ENCODE peak calls at places on chromosomes 5 and 9, in nine cellular contexts. Q is activated CD4-positive, alpha-beta T cell treated with anti-CD3 and anti-CD28 coated beads for 24 hours; K is SW480; U is lower lobe of right lung; L is amniotic epithelial cell; A is sciatic nerve; N is WERI-Rb-1; O is AG09319; D is uterus. I is an unnamed sample.

GRCh38 chr5:149280802-149281201 is 9.1 kb downstream of the AFAP1L1 start:
- DNase-seq in Q (no peak), K (no peak), U (no peak), L (no peak), A (no peak), N (no peak), O (no peak), D (no peak), I (no peak)

GRCh38 chr5:135053278-135053677 is 19.2 kb upstream of the PITX1 start:
- DNase-seq in Q (no peak), K (no peak), U (peak), L (no peak), A (no peak), N (no peak), O (no peak), D (no peak), I (peak)

GRCh38 chr9:33202552-33203300 is 35.6 kb upstream of the B4GALT1 start:
- DNase-seq in Q (no peak), K (no peak), U (no peak), L (peak), A (peak), N (no peak), O (no peak), D (peak), I (peak)

GRCh38 chr9:111961011-111961410 is 64.4 kb downstream of the UGCG start:
- DNase-seq in Q (no peak), K (no peak), U (no peak), L (no peak), A (peak), N (no peak), O (no peak), D (no peak), I (no peak)

GRCh38 chr9:12781334-12781733 is 6.5 kb downstream of the LURAP1L start:
- DNase-seq in Q (no peak), K (no peak), U (no peak), L (no peak), A (no peak), N (no peak), O (no peak), D (no peak), I (no peak)

GRCh38 chr5:96022971-96023370 is 61.3 kb upstream of the ELL2 start:
- DNase-seq in Q (no peak), K (no peak), U (no peak), L (no peak), A (no peak), N (no peak), O (no peak), D (no peak), I (no peak)

GRCh38 chr5:76690027-76690679 is 25.8 kb upstream of the F2R start:
- DNase-seq in Q (no peak), K (no peak), U (no peak), L (no peak), A (no peak), N (no peak), O (no peak), D (no peak), I (no peak)

GRCh38 chr9:113480612-113481011 is 17.1 kb downstream of the RGS3 start:
- DNase-seq in Q (no peak), K (no peak), U (no peak), L (no peak), A (peak), N (no peak), O (no peak), D (no peak), I (no peak)

GRCh38 chr9:5587024-5587423 is 41.9 kb upstream of the RIC1 start:
- DNase-seq in Q (peak), K (no peak), U (no peak), L (peak), A (no peak), N (no peak), O (no peak), D (no peak), I (no peak)